ENCODE peak calls at places on chromosomes 11 and 22, in seven cellular contexts. One of them, this sample, is unnamed.

GRCh38 chr11:77636738-77637344 is 753 bp downstream of the CLNS1A start:
- DNase-seq in IMR-90: no peak
- DNase-seq in mesenchymal stem cell: peak; percentile 17
- DNase-seq in mesendoderm: peak; percentile 16
- DNase-seq in neuronal stem cell: no peak
- DNase-seq in trophoblast cell: no peak
- DNase-seq in H1: no peak
- DNase-seq in this sample: no peak

GRCh38 chr22:50550395-50550794 is 4.7 kb downstream of the KLHDC7B start:
- DNase-seq in IMR-90: no peak
- DNase-seq in mesenchymal stem cell: no peak
- DNase-seq in mesendoderm: no peak
- DNase-seq in neuronal stem cell: no peak
- DNase-seq in trophoblast cell: no peak
- DNase-seq in H1: no peak
- DNase-seq in this sample: no peak

GRCh38 chr11:66718320-66718971 is 10.6 kb downstream of the SPTBN2 start:
- DNase-seq in IMR-90: no peak
- DNase-seq in mesenchymal stem cell: no peak
- DNase-seq in mesendoderm: no peak
- DNase-seq in neuronal stem cell: no peak
- DNase-seq in trophoblast cell: no peak
- DNase-seq in H1: peak; percentile 62
- DNase-seq in this sample: peak; percentile 56

GRCh38 chr11:25244126-25244525 is 747.3 kb downstream of the LUZP2 start:
- DNase-seq in IMR-90: no peak
- DNase-seq in mesenchymal stem cell: no peak
- DNase-seq in mesendoderm: no peak
- DNase-seq in neuronal stem cell: no peak
- DNase-seq in trophoblast cell: no peak
- DNase-seq in H1: no peak
- DNase-seq in this sample: no peak

GRCh38 chr11:111793863-111794262 is 27.7 kb upstream of the PPP2R1B start:
- DNase-seq in IMR-90: peak; percentile 47
- DNase-seq in mesenchymal stem cell: no peak
- DNase-seq in mesendoderm: no peak
- DNase-seq in neuronal stem cell: no peak
- DNase-seq in trophoblast cell: peak; percentile 87
- DNase-seq in H1: no peak
- DNase-seq in this sample: no peak

GRCh38 chr11:69472053-69472765 is 9.3 kb upstream of the LINC01488 start:
- DNase-seq in IMR-90: no peak
- DNase-seq in mesenchymal stem cell: no peak
- DNase-seq in mesendoderm: no peak
- DNase-seq in neuronal stem cell: no peak
- DNase-seq in trophoblast cell: no peak
- DNase-seq in H1: no peak
- DNase-seq in this sample: no peak

GRCh38 chr11:30255637-30256036 is 24.8 kb downstream of the FSHB start:
- DNase-seq in IMR-90: no peak
- DNase-seq in mesenchymal stem cell: no peak
- DNase-seq in mesendoderm: no peak
- DNase-seq in neuronal stem cell: no peak
- DNase-seq in trophoblast cell: no peak
- DNase-seq in H1: no peak
- DNase-seq in this sample: no peak

GRCh38 chr11:74570266-74571061 is 21.9 kb upstream of the POLD3 start:
- DNase-seq in IMR-90: peak; percentile 53
- DNase-seq in mesenchymal stem cell: peak; percentile 57
- DNase-seq in mesendoderm: peak; percentile 64
- DNase-seq in neuronal stem cell: peak; percentile 37
- DNase-seq in trophoblast cell: peak; percentile 44
- DNase-seq in H1: peak; percentile 50
- DNase-seq in this sample: peak; percentile 57

GRCh38 chr11:134372961-134373360 is 39.1 kb downstream of the B3GAT1 start:
- DNase-seq in IMR-90: no peak
- DNase-seq in mesenchymal stem cell: no peak
- DNase-seq in mesendoderm: no peak
- DNase-seq in neuronal stem cell: no peak
- DNase-seq in trophoblast cell: no peak
- DNase-seq in H1: no peak
- DNase-seq in this sample: no peak

GRCh38 chr11:65639623-65640482 is 2.0 kb downstream of the SIPA1 start:
- DNase-seq in IMR-90: no peak
- DNase-seq in mesenchymal stem cell: no peak
- DNase-seq in mesendoderm: no peak
- DNase-seq in neuronal stem cell: no peak
- DNase-seq in trophoblast cell: no peak
- DNase-seq in H1: no peak
- DNase-seq in this sample: no peak

GRCh38 chr11:44223261-44223660 is 86.7 kb downstream of the ALX4 start:
- DNase-seq in IMR-90: peak; percentile 67
- DNase-seq in mesenchymal stem cell: peak; percentile 17
- DNase-seq in mesendoderm: no peak
- DNase-seq in neuronal stem cell: no peak
- DNase-seq in trophoblast cell: no peak
- DNase-seq in H1: no peak
- DNase-seq in this sample: no peak

GRCh38 chr11:100930185-100930778 is 199.3 kb downstream of the PGR start:
- DNase-seq in IMR-90: peak; percentile 81
- DNase-seq in mesenchymal stem cell: peak; percentile 81
- DNase-seq in mesendoderm: peak; percentile 63
- DNase-seq in neuronal stem cell: peak; percentile 56
- DNase-seq in trophoblast cell: peak; percentile 20
- DNase-seq in H1: no peak
- DNase-seq in this sample: no peak

GRCh38 chr11:102322560-102322959 is 5.3 kb downstream of the BIRC3 start:
- DNase-seq in IMR-90: no peak
- DNase-seq in mesenchymal stem cell: no peak
- DNase-seq in mesendoderm: no peak
- DNase-seq in neuronal stem cell: no peak
- DNase-seq in trophoblast cell: no peak
- DNase-seq in H1: no peak
- DNase-seq in this sample: no peak

GRCh38 chr11:102320679-102321078 is 3.4 kb downstream of the BIRC3 start:
- DNase-seq in IMR-90: no peak
- DNase-seq in mesenchymal stem cell: no peak
- DNase-seq in mesendoderm: no peak
- DNase-seq in neuronal stem cell: no peak
- DNase-seq in trophoblast cell: no peak
- DNase-seq in H1: no peak
- DNase-seq in this sample: no peak

GRCh38 chr11:102325088-102325487 is 7.8 kb downstream of the BIRC3 start:
- DNase-seq in IMR-90: no peak
- DNase-seq in mesenchymal stem cell: no peak
- DNase-seq in mesendoderm: peak; percentile 5
- DNase-seq in neuronal stem cell: no peak
- DNase-seq in trophoblast cell: no peak
- DNase-seq in H1: no peak
- DNase-seq in this sample: no peak

GRCh38 chr11:102320166-102320565 is 2.9 kb downstream of the BIRC3 start:
- DNase-seq in IMR-90: no peak
- DNase-seq in mesenchymal stem cell: no peak
- DNase-seq in mesendoderm: no peak
- DNase-seq in neuronal stem cell: no peak
- DNase-seq in trophoblast cell: no peak
- DNase-seq in H1: no peak
- DNase-seq in this sample: no peak

DNA sequence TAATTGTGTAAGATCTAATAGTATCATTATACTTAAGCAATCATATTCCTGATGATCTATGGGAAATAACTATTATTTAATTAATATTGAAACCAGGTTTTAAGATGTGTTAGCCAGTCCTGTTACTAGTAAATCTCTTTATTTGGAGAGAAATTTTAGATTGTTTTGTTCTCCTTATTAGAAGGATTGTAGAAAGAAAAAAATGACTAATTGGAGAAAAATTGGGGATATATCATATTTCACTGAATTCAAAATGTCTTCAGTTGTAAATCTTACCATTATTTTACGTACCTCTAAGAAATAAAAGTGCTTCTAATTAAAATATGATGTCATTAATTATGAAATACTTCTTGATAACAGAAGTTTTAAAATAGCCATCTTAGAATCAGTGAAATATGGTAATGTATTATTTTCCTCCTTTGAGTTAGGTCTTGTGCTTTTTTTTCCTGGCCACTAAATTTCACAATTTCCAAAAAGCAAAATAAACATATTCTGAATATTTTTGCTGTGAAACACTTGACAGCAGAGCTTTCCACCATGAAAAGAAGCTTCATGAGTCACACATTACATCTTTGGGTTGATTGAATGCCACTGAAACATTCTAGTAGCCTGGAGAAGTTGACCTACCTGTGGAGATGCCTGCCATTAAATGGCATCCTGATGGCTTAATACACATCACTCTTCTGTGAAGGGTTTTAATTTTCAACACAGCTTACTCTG is 6.4 kb downstream of the BIRC3 start:
- DNase-seq in IMR-90: peak; percentile 84
- DNase-seq in mesenchymal stem cell: no peak
- DNase-seq in mesendoderm: no peak
- DNase-seq in neuronal stem cell: no peak
- DNase-seq in trophoblast cell: peak; percentile 20
- DNase-seq in H1: no peak
- DNase-seq in this sample: no peak
- H2BK5ac ChIP-seq in IMR-90: peak overlapping the region; percentile 87
- H2BK5ac ChIP-seq in mesenchymal stem cell: no peak overlapping the region
- H2BK5ac ChIP-seq in mesendoderm: no peak overlapping the region
- H2BK5ac ChIP-seq in neuronal stem cell: no peak overlapping the region
- H2BK5ac ChIP-seq in trophoblast cell: no peak overlapping the region
- H2BK5ac ChIP-seq in H1: no peak overlapping the region
- H2BK5ac ChIP-seq in this sample: no peak overlapping the region

DNA sequence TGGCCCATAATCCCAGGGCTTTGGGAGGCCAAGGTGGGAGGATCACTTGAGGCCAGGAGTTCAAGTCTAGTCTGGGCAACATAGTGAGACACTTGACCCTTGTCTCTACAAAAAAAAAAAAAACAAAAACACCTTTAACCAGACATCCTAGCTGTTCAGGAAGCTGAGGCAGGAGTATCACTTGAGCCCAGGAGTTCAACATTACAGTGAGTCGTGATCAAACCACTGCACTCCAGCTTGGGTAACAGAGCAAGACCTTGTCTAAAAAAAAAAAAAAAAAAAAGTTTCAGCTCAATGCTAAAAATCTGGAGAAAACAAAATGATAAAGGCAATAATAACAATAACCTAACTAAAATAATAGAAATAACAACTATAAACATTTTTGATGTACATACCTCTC is 22.6 kb upstream of the APLP2 start:
- DNase-seq in IMR-90: peak; percentile 29
- DNase-seq in mesenchymal stem cell: no peak
- DNase-seq in mesendoderm: no peak
- DNase-seq in neuronal stem cell: no peak
- DNase-seq in trophoblast cell: no peak
- DNase-seq in H1: no peak
- DNase-seq in this sample: no peak
- H2BK5ac ChIP-seq in IMR-90: no peak overlapping the region
- H2BK5ac ChIP-seq in mesenchymal stem cell: no peak overlapping the region
- H2BK5ac ChIP-seq in mesendoderm: no peak overlapping the region
- H2BK5ac ChIP-seq in neuronal stem cell: no peak overlapping the region
- H2BK5ac ChIP-seq in trophoblast cell: no peak overlapping the region
- H2BK5ac ChIP-seq in H1: no peak overlapping the region
- H2BK5ac ChIP-seq in this sample: no peak overlapping the region

DNA sequence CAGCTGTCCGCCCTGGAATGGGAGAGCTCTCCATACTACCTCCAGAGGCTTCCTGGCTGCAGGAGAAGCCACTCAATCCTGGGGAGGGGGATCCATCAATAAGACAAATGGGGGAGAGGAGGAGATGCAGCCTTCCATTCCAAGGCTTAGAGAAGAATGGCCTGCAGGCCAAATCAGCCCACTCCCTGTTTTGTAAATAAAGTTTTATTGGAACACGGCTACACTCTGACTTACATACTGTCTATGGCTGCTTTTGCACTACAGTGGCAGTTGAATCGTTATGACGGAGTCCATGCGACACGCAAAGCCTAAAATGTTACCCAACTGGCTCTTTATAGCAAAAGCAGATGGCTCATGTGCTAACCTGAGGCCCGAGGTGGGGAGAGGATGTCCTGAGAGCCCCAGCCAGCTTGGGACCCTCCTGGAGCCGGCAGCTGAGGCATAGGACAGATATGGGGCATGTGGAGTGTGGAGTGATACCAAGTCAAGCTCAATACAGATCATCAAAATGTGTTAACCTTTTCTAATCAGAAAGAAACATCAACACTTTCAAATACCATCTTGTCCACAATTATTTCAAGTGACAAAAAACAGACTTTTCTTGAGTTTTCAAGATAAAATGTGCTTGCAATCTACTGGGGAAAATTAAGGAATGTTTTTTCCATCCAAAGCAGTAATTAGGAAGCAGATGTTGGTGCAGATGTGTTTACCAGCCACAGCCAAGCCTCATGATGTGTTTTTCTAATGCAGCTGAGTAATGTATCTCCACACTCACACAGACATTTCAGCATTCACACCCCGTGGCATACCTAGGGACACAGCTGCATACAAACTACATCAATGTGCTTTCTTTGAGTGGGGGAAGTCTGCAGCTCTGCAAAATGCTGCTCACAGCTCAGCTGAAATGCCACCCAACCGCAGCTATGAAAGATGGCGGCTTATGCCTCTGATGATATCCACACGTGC is 181.6 kb downstream of the SHANK2 start:
- DNase-seq in IMR-90: no peak
- DNase-seq in mesenchymal stem cell: no peak
- DNase-seq in mesendoderm: no peak
- DNase-seq in neuronal stem cell: no peak
- DNase-seq in trophoblast cell: no peak
- DNase-seq in H1: no peak
- DNase-seq in this sample: no peak
- H2BK5ac ChIP-seq in IMR-90: no peak overlapping the region
- H2BK5ac ChIP-seq in mesenchymal stem cell: no peak overlapping the region
- H2BK5ac ChIP-seq in mesendoderm: no peak overlapping the region
- H2BK5ac ChIP-seq in neuronal stem cell: no peak overlapping the region
- H2BK5ac ChIP-seq in trophoblast cell: no peak overlapping the region
- H2BK5ac ChIP-seq in H1: no peak overlapping the region
- H2BK5ac ChIP-seq in this sample: no peak overlapping the region

GRCh38 chr22:46051646-46052045 is 74.7 kb upstream of the WNT7B start:
- DNase-seq in IMR-90: no peak
- DNase-seq in mesenchymal stem cell: no peak
- DNase-seq in mesendoderm: no peak
- DNase-seq in neuronal stem cell: no peak
- DNase-seq in trophoblast cell: no peak
- DNase-seq in H1: no peak
- DNase-seq in this sample: no peak

GRCh38 chr22:46052801-46053562 is 76.0 kb upstream of the WNT7B start:
- DNase-seq in IMR-90: no peak
- DNase-seq in mesenchymal stem cell: no peak
- DNase-seq in mesendoderm: no peak
- DNase-seq in neuronal stem cell: no peak
- DNase-seq in trophoblast cell: no peak
- DNase-seq in H1: no peak
- DNase-seq in this sample: no peak

GRCh38 chr22:46053563-46054090 is 76.7 kb upstream of the WNT7B start:
- DNase-seq in IMR-90: peak; percentile 38
- DNase-seq in mesenchymal stem cell: no peak
- DNase-seq in mesendoderm: no peak
- DNase-seq in neuronal stem cell: no peak
- DNase-seq in trophoblast cell: no peak
- DNase-seq in H1: no peak
- DNase-seq in this sample: no peak

GRCh38 chr22:46050916-46051614 is 74.1 kb upstream of the WNT7B start:
- DNase-seq in IMR-90: no peak
- DNase-seq in mesenchymal stem cell: no peak
- DNase-seq in mesendoderm: no peak
- DNase-seq in neuronal stem cell: no peak
- DNase-seq in trophoblast cell: no peak
- DNase-seq in H1: no peak
- DNase-seq in this sample: no peak

GRCh38 chr22:46052331-46052771 is 75.4 kb upstream of the WNT7B start:
- DNase-seq in IMR-90: no peak
- DNase-seq in mesenchymal stem cell: no peak
- DNase-seq in mesendoderm: no peak
- DNase-seq in neuronal stem cell: no peak
- DNase-seq in trophoblast cell: no peak
- DNase-seq in H1: no peak
- DNase-seq in this sample: no peak
- H2BK5ac ChIP-seq in IMR-90: no peak overlapping the region
- H2BK5ac ChIP-seq in mesenchymal stem cell: peak overlapping the region; percentile 48
- H2BK5ac ChIP-seq in mesendoderm: no peak overlapping the region
- H2BK5ac ChIP-seq in neuronal stem cell: no peak overlapping the region
- H2BK5ac ChIP-seq in trophoblast cell: no peak overlapping the region
- H2BK5ac ChIP-seq in H1: no peak overlapping the region
- H2BK5ac ChIP-seq in this sample: no peak overlapping the region